ENCODE peak calls at places on chromosomes 2 and 18, in seven cellular contexts. V, Q, Y, F, G, H and K are unnamed samples.

GRCh38 chr2:143572421-143572820 is 443.2 kb downstream of the ARHGAP15 start:
- DNase-seq in V (no peak), Q (no peak), Y (no peak), F (no peak), G (no peak), H (no peak), K (no peak)

GRCh38 chr18:24611075-24611474 is 150.6 kb downstream of the HRH4 start:
- DNase-seq in V (no peak), Q (no peak), Y (no peak), F (no peak), G (no peak), H (no peak), K (no peak)

GRCh38 chr2:170324640-170325046 is 146.7 kb downstream of the MYO3B start:
- DNase-seq in V (no peak), Q (peak), Y (no peak), F (no peak), G (no peak), H (peak), K (peak)

GRCh38 chr2:67476808-67477790 is 80.0 kb downstream of the ETAA1 start:
- DNase-seq in V (no peak), Q (peak), Y (no peak), F (no peak), G (no peak), H (peak), K (peak)

GRCh38 chr2:147844691-147845607 is at the start of gene ACVR2A:
- DNase-seq in V (peak), Q (peak), Y (no peak), F (peak), G (peak), H (peak), K (no peak)

GRCh38 chr18:2970762-2971659 is 41.9 kb downstream of the LPIN2 start:
- DNase-seq in V (no peak), Q (no peak), Y (peak), F (no peak), G (no peak), H (no peak), K (no peak)

GRCh38 chr2:187890690-187891089 is 336.5 kb upstream of the TFPI start:
- DNase-seq in V (no peak), Q (no peak), Y (no peak), F (no peak), G (no peak), H (no peak), K (no peak)

GRCh38 chr2:175308005-175308404 is 126.5 kb upstream of the ATP5MC3 start:
- DNase-seq in V (no peak), Q (no peak), Y (no peak), F (no peak), G (no peak), H (no peak), K (no peak)

GRCh38 chr18:31679133-31679731 is 5.1 kb downstream of the B4GALT6 start:
- DNase-seq in V (no peak), Q (peak), Y (no peak), F (no peak), G (no peak), H (peak), K (no peak)

GRCh38 chr2:85911836-85912692 is 23.3 kb upstream of the ST3GAL5 start:
- DNase-seq in V (no peak), Q (peak), Y (no peak), F (no peak), G (no peak), H (peak), K (no peak)

GRCh38 chr2:227613272-227613660 is 1.4 kb downstream of the SCYGR3 start:
- DNase-seq in V (no peak), Q (no peak), Y (no peak), F (no peak), G (peak), H (no peak), K (no peak)

GRCh38 chr2:240962371-240963064 is 35.9 kb upstream of the SNED1 start:
- DNase-seq in V (peak), Q (peak), Y (no peak), F (peak), G (peak), H (peak), K (no peak)

GRCh38 chr2:162824319-162824718 is 14.2 kb downstream of the KCNH7 start:
- DNase-seq in V (no peak), Q (no peak), Y (no peak), F (no peak), G (no peak), H (no peak), K (no peak)

GRCh38 chr18:35836932-35837331 is 135.5 kb upstream of the RMP24 start:
- DNase-seq in V (no peak), Q (no peak), Y (no peak), F (no peak), G (no peak), H (no peak), K (no peak)

GRCh38 chr2:20443276-20443920 is 3.5 kb upstream of the RHOB start:
- DNase-seq in V (peak), Q (peak), Y (no peak), F (no peak), G (peak), H (peak), K (no peak)

GRCh38 chr2:46297546-46298271 is 502 bp downstream of the EPAS1 start:
- DNase-seq in V (peak), Q (peak), Y (no peak), F (peak), G (peak), H (no peak), K (no peak)

GRCh38 chr2:71548589-71549485 is 95.5 kb downstream of the DYSF start:
- DNase-seq in V (peak), Q (peak), Y (peak), F (peak), G (peak), H (peak), K (peak)

GRCh38 chr2:28362991-28363521 is 29.6 kb upstream of the FOSL2 start:
- DNase-seq in V (no peak), Q (no peak), Y (no peak), F (no peak), G (no peak), H (no peak), K (no peak)

GRCh38 chr2:231394201-231395141 is 1.0 kb upstream of the B3GNT7 start:
- DNase-seq in V (no peak), Q (no peak), Y (no peak), F (no peak), G (peak), H (no peak), K (no peak)

GRCh38 chr2:38074047-38074774 is 1.7 kb downstream of the CYP1B1 start:
- DNase-seq in V (peak), Q (no peak), Y (no peak), F (no peak), G (no peak), H (peak), K (no peak)

GRCh38 chr2:120344214-120344990 is 1.5 kb upstream of the INHBB start:
- DNase-seq in V (no peak), Q (no peak), Y (no peak), F (peak), G (no peak), H (peak), K (no peak)

GRCh38 chr2:187079901-187080300 is 230.9 kb upstream of the ZSWIM2 start:
- DNase-seq in V (no peak), Q (no peak), Y (no peak), F (no peak), G (no peak), H (no peak), K (no peak)

GRCh38 chr18:6509417-6510198 is 94.9 kb upstream of the L3MBTL4 start:
- DNase-seq in V (no peak), Q (no peak), Y (no peak), F (no peak), G (no peak), H (peak), K (peak)

GRCh38 chr2:229511524-229511923 is 202.8 kb downstream of the DNER start:
- DNase-seq in V (no peak), Q (no peak), Y (no peak), F (no peak), G (no peak), H (no peak), K (no peak)

GRCh38 chr2:229519655-229520054 is 194.7 kb downstream of the DNER start:
- DNase-seq in V (no peak), Q (no peak), Y (no peak), F (no peak), G (no peak), H (peak), K (no peak)

DNA sequence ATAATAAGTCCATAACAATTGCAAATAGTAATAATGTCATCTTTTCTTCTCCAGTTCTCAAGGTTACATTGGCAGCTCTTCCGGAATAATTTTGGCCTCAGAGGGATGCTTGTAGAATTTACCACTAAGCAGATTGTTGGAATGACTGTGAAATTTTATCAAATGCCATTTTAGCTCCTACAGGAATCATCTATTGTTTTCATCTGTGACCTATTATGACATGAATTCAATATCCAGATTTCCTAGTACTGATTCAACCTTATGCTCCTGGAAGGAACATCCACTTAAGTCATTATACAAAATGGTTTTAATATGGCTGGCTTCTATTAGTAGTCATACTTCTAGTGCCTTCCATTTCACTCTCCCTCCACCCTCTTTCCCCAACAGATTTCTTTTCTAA is 200.0 kb downstream of the DNER start:
- DNase-seq in V (no peak), Q (no peak), Y (no peak), F (no peak), G (no peak), H (no peak), K (no peak)
- H3K4me3 ChIP-seq in V (no peak), Q (no peak), Y (no peak), F (no peak), G (no peak), H (no peak), K (no peak)

DNA sequence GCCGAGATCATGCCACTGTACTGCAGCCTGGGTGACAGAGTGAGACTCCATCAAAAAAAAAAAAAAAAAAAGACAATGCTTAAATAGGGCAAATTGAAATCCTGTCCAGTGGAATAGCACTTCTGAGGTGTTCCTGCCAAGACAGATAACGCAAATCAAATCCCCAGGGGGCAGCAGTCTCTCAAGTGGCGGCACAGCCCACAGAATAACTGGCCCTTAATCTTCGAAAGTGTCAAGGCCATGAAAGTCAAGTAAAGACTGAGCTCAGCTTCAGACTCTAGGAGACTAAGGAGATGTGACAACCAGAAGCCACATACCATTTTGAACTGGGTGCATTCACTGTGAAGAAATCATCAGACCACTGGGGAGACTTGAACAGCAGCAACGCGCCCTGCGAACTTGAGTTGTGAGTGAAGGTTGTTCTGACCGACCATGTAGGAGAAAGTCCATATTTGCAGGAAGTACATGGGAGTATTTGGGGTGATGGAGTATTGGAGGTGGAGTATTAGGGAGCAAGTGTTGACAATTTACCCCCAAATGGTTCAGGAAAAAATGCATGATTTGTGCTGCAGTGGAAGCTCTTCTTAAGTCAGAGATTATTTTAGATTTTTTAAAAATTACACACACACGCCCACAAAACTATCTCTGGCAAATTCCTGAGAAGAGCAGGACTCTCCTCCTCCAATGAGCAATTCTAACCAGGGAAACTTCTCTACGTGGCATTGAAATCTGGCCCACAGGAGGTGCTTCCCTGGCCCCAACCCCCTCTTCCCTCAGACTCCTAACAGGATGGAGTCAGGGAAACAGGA is 65.8 kb upstream of the ASAP2 start:
- DNase-seq in V (no peak), Q (no peak), Y (no peak), F (no peak), G (no peak), H (no peak), K (no peak)
- TF ChIP-seq CTCF in V (no peak), Q (no peak), Y (no peak), F (no peak), G (no peak), H (no peak), K (no peak)

GRCh38 chr2:159228006-159228655 is 58.4 kb downstream of the WDSUB1 start:
- DNase-seq in V (no peak), Q (no peak), Y (no peak), F (no peak), G (no peak), H (no peak), K (peak)
- H3K4me3 ChIP-seq in V (no peak), Q (no peak), Y (no peak), F (no peak), G (no peak), H (no peak), K (no peak)

GRCh38 chr2:239477606-239478005 is 76.8 kb upstream of the HDAC4 start:
- DNase-seq in V (no peak), Q (no peak), Y (no peak), F (no peak), G (no peak), H (no peak), K (no peak)
- TF ChIP-seq CTCF in V (no peak), Q (no peak), Y (no peak), F (no peak), G (no peak), H (no peak), K (no peak)

DNA sequence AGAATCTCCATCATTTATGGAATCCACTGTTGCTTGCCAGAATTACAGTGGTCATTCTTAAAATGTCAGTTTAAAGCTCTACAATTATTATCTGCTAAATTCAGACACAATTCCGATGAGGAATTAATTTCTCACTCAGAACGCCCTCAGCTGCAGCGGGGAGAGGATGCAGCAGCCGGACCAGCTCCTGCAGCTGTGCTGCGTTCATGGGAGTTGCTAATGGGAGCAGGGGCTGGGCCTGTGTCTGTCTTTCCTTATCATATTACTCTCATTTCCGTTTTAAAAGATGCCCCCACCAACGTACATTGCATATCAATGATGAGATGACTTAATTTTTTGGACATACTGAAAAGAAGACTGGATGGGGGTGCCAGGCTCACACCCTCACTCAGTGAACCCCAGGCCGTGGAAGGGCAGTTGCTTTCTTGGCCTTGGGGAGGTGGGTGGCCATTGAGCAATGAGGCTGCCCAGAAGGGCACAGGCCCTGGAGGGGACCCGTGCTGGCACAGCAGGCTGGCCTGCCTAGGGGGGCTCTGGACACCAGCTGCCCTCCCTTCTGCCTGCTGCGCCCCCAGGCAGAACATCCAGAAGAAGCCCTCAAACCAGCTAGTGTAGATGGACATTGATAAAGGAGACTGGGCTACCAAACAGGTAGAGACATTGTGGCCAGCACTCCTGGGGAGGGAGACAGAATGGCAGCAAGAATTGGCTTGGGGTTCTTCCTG is 503.6 kb upstream of the MYT1L start:
- DNase-seq in V (no peak), Q (no peak), Y (no peak), F (no peak), G (no peak), H (no peak), K (no peak)
- H3K4me3 ChIP-seq in V (no peak), Q (no peak), Y (no peak), F (no peak), G (no peak), H (no peak), K (no peak)

GRCh38 chr2:47313728-47314127 is 89.2 kb upstream of the MSH2 start:
- DNase-seq in V (no peak), Q (no peak), Y (no peak), F (no peak), G (no peak), H (no peak), K (no peak)
- TF ChIP-seq CTCF in V (no peak), Q (no peak), Y (no peak), F (no peak), G (no peak), H (no peak), K (peak)

GRCh38 chr2:113895819-113896563 is 6.1 kb downstream of the ACTR3 start:
- DNase-seq in V (no peak), Q (no peak), Y (no peak), F (no peak), G (no peak), H (no peak), K (no peak)
- H3K4me3 ChIP-seq in V (no peak), Q (no peak), Y (no peak), F (no peak), G (no peak), H (no peak), K (no peak)

GRCh38 chr2:6447209-6447608 is 418.5 kb downstream of the CMPK2 start:
- DNase-seq in V (no peak), Q (no peak), Y (no peak), F (no peak), G (no peak), H (no peak), K (no peak)

GRCh38 chr2:6454286-6454990 is 411.3 kb downstream of the CMPK2 start:
- DNase-seq in V (no peak), Q (no peak), Y (no peak), F (no peak), G (no peak), H (no peak), K (no peak)

DNA sequence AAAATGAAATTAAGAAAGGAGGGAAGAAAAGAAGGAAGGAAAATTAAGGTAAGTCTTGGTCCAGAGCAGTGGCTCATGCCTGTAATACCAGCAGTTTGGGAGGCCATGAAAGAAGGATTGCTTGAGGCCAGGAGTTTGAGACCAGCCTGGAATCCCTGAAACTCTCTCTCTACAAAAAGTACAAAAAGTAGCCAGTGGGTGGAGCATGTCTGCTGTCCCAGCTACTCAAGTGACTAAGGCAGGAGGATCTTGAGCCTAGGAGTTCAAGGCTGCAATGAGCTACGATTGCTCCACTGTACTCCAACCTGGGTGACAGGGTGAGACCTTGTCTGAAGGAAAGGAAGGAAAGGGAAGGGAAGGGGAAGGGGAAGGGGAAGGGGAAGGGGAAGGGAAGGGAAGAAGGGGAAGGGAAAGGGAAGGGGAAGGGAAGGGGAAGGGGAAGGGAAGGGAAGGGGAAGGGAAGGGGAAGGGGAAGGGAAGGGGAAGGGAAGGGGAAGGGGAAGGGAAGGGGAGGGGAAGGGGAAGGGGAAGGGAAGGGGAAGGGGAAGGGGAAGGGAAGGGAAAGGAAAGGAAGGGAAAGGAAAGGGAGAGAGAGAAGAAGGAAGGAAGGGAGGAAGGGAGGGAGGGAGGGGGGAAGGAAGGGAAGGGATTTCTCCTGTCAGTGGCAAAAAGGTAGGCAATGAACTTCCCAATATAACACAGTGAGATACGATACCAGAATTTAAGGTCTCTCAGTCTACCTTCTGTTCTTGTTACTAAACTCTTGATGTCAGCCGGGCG is 412.8 kb downstream of the CMPK2 start:
- DNase-seq in V (no peak), Q (no peak), Y (no peak), F (no peak), G (no peak), H (no peak), K (peak)
- TF ChIP-seq CTCF in V (no peak), Q (no peak), Y (no peak), F (no peak), G (no peak), H (no peak), K (no peak)

GRCh38 chr18:23433360-23433759 is 19.7 kb upstream of the RIOK3 start:
- DNase-seq in V (no peak), Q (no peak), Y (no peak), F (no peak), G (no peak), H (no peak), K (no peak)
- H3K4me3 ChIP-seq in V (no peak), Q (no peak), Y (no peak), F (no peak), G (no peak), H (no peak), K (no peak)

GRCh38 chr18:50982802-50983179 is 15.0 kb downstream of the ELAC1 start:
- DNase-seq in V (no peak), Q (no peak), Y (no peak), F (no peak), G (no peak), H (peak), K (no peak)
- TF ChIP-seq CTCF in V (no peak), Q (no peak), Y (no peak), F (no peak), G (no peak), H (no peak), K (peak)